ENCODE peak calls at places on chromosome 17, in six cellular contexts. Z is H1, B is GM12878, K is HCT116, D is HepG2, Q is K562. P is an unnamed sample.

GRCh38 chr17:40107266-40107980 is 7.0 kb upstream of the NR1D1 start:
- DNase-seq in Z (no peak), B (no peak), K (no peak), D (peak; percentile 41), Q (no peak), P (no peak)

GRCh38 chr17:8826808-8827435 is 27.8 kb upstream of the MFSD6L start:
- DNase-seq in Z (no peak), B (no peak), K (no peak), D (no peak), Q (no peak), P (no peak)

GRCh38 chr17:13346996-13347762 is 254.6 kb downstream of the HS3ST3A1 start:
- DNase-seq in Z (no peak), B (no peak), K (peak; percentile 87), D (peak; percentile 31), Q (peak; percentile 15), P (no peak)

GRCh38 chr17:72388765-72389473 is 268.1 kb downstream of the SOX9 start:
- DNase-seq in Z (no peak), B (peak; percentile 93), K (peak; percentile 83), D (no peak), Q (no peak), P (no peak)

GRCh38 chr17:41434313-41434895 is 6.4 kb downstream of the KRT38 start:
- DNase-seq in Z (no peak), B (no peak), K (no peak), D (no peak), Q (no peak), P (no peak)

GRCh38 chr17:17693253-17693954 is 12.1 kb downstream of the RAI1 start:
- DNase-seq in Z (no peak), B (no peak), K (no peak), D (peak; percentile 88), Q (no peak), P (peak; percentile 42)

GRCh38 chr17:58936295-58936694 is 170.4 kb downstream of the TRIM37 start:
- DNase-seq in Z (no peak), B (no peak), K (no peak), D (no peak), Q (no peak), P (no peak)

GRCh38 chr17:56131431-56131830 is 21.8 kb upstream of the ANKFN1 start:
- DNase-seq in Z (no peak), B (no peak), K (no peak), D (no peak), Q (no peak), P (no peak)

GRCh38 chr17:66584927-66585326 is 250.0 kb upstream of the CACNG5 start:
- DNase-seq in Z (no peak), B (no peak), K (no peak), D (no peak), Q (peak; percentile 39), P (no peak)

GRCh38 chr17:338442-339192 is 14.0 kb downstream of the RPH3AL start:
- DNase-seq in Z (no peak), B (no peak), K (no peak), D (peak; percentile 81), Q (no peak), P (no peak)

GRCh38 chr17:73432624-73433190 is 120.9 kb upstream of the CDC42EP4 start:
- DNase-seq in Z (no peak), B (no peak), K (no peak), D (no peak), Q (no peak), P (no peak)

GRCh38 chr17:9725575-9725974 is 65.8 kb downstream of the DHRS7C start:
- DNase-seq in Z (no peak), B (no peak), K (no peak), D (peak; percentile 20), Q (no peak), P (no peak)

GRCh38 chr17:66730497-66730923 is 104.4 kb upstream of the CACNG5 start:
- DNase-seq in Z (peak; percentile 49), B (no peak), K (no peak), D (no peak), Q (no peak), P (peak; percentile 45)

GRCh38 chr17:13135496-13135895 is 117.7 kb upstream of the ELAC2 start:
- DNase-seq in Z (no peak), B (no peak), K (no peak), D (no peak), Q (no peak), P (no peak)

GRCh38 chr17:57918017-57918895 is 37.0 kb downstream of the CUEDC1 start:
- DNase-seq in Z (no peak), B (no peak), K (no peak), D (no peak), Q (no peak), P (no peak)

GRCh38 chr17:31373150-31374082 is 18.1 kb upstream of the RAB11FIP4 start:
- DNase-seq in Z (no peak), B (peak; percentile 31), K (peak; percentile 8), D (peak; percentile 42), Q (peak; percentile 58), P (no peak)

GRCh38 chr17:63999680-64000531 is 1.8 kb downstream of the PRR29 start:
- DNase-seq in Z (no peak), B (no peak), K (no peak), D (no peak), Q (no peak), P (no peak)

GRCh38 chr17:78506454-78507309 is 70.5 kb downstream of the DNAH17 start:
- DNase-seq in Z (no peak), B (no peak), K (no peak), D (no peak), Q (no peak), P (no peak)

GRCh38 chr17:21551081-21551881 is 141.0 kb upstream of the KCNJ18 start:
- DNase-seq in Z (no peak), B (no peak), K (peak; percentile 18), D (peak; percentile 62), Q (peak; percentile 67), P (peak; percentile 61)

GRCh38 chr17:69428252-69428980 is 13.9 kb downstream of the MAP2K6 start:
- DNase-seq in Z (no peak), B (no peak), K (no peak), D (no peak), Q (no peak), P (no peak)

GRCh38 chr17:8062435-8062806 is 23.6 kb downstream of the ALOX15B start:
- DNase-seq in Z (no peak), B (no peak), K (no peak), D (no peak), Q (peak; percentile 57), P (no peak)

GRCh38 chr17:77436058-77436442 is 295.3 kb downstream of the SEC14L1 start:
- DNase-seq in Z (no peak), B (no peak), K (no peak), D (no peak), Q (no peak), P (no peak)

GRCh38 chr17:15444805-15445204 is 22.6 kb downstream of the CDRT4 start:
- DNase-seq in Z (no peak), B (no peak), K (no peak), D (no peak), Q (peak; percentile 46), P (no peak)

GRCh38 chr17:30191072-30191471 is 44.4 kb downstream of the SLC6A4 start:
- DNase-seq in Z (no peak), B (no peak), K (no peak), D (no peak), Q (no peak), P (no peak)

GRCh38 chr17:7405413-7405881 is 1.6 kb upstream of the TMEM256 start:
- DNase-seq in Z (no peak), B (no peak), K (no peak), D (no peak), Q (no peak), P (no peak)

GRCh38 chr17:4738136-4739121 is 1.2 kb upstream of the ZMYND15 start:
- DNase-seq in Z (no peak), B (no peak), K (no peak), D (no peak), Q (no peak), P (no peak)

GRCh38 chr17:60514053-60514452 is 12.0 kb downstream of the APPBP2 start:
- DNase-seq in Z (no peak), B (no peak), K (no peak), D (peak; percentile 42), Q (no peak), P (no peak)

GRCh38 chr17:40317345-40317873 is 8.4 kb downstream of the RARA start:
- DNase-seq in Z (no peak), B (no peak), K (peak; percentile 46), D (peak; percentile 64), Q (peak; percentile 80), P (peak; percentile 78)

GRCh38 chr17:39754958-39755549 is 17.3 kb downstream of the GRB7 start:
- DNase-seq in Z (no peak), B (no peak), K (no peak), D (no peak), Q (no peak), P (peak; percentile 24)

GRCh38 chr17:81712468-81713003 is 452 bp downstream of the SLC25A10 start:
- DNase-seq in Z (no peak), B (no peak), K (no peak), D (peak; percentile 46), Q (peak; percentile 72), P (no peak)

GRCh38 chr17:34154916-34155730 is 100.0 kb upstream of the CCL2 start:
- DNase-seq in Z (no peak), B (no peak), K (no peak), D (no peak), Q (no peak), P (peak; percentile 25)
- TF ChIP-seq ATF3 in Z (no peak), B (no peak), K (no peak), D (no peak), Q (no peak), P (no peak)

DNA sequence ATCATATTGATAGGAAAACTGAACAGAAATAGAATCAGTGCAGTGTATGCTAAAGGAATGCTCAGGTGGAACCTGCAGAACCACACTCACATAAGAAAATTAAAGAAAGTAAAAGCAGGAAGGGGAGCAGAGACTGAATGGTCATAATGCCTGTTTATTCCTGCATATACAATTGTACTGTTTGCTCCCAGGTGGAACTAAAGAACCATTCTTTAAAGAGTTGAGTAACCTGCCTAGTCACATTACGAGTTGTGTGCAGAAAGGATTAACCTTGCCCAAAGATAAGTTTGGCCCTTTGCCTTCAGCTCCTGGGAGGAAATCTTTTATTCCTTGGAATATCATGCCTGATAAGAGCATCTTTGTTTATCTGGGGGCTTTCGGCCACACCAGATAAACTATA is 434.7 kb downstream of the KIF2B start:
- DNase-seq in Z (no peak), B (no peak), K (no peak), D (no peak), Q (no peak), P (no peak)
- TF ChIP-seq SP1 in Z (no peak), B (no peak), K (no peak), D (no peak), Q (no peak), P (no peak)

DNA sequence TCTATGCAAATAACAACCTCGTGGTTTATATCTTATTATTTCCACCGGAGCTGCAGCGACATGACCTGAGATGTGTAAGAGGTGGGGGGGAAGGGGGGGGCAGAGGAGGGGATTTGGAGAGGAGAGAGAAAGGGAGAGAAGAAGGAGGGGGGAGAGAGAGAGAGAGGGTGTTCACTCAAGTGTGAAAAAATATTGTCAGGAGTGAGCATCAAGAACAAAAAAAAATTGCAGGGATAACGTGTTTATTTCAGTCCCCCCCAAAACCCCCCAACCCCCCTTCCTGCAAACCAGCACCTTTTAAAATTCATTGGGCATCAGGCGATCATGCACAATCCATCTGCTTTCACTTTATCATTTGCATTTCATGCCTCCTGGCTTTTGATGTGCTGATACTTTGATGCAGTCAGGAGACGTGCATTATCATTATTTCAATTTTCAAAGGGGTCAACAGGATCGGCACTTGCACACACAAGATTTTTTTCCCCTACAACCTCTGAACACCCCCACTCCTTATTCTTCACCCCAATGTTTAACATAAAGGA is 197.9 kb downstream of the AATF start:
- DNase-seq in Z (no peak), B (no peak), K (no peak), D (no peak), Q (no peak), P (no peak)
- TF ChIP-seq ATF3 in Z (no peak), B (no peak), K (no peak), D (no peak), Q (no peak), P (no peak)

GRCh38 chr17:82910041-82910481 is 70.2 kb upstream of the ZNF750 start:
- DNase-seq in Z (no peak), B (no peak), K (no peak), D (no peak), Q (no peak), P (no peak)
- TF ChIP-seq SP1 in Z (no peak), B (no peak), K (no peak), D (no peak), Q (no peak), P (no peak)